ENCODE peak calls at places on chromosomes 13 and 19, in nine cellular contexts. C, M, T, J, Q, A, L, U and R are unnamed samples.

GRCh38 chr13:30869491-30869890 is 36.6 kb upstream of the MEDAG start:
- DNase-seq in C (no peak), M (peak; percentile 69), T (peak; percentile 80), J (no peak), Q (no peak), A (no peak), L (no peak), U (no peak), R (no peak)

GRCh38 chr19:17321655-17322489 is 12.5 kb downstream of the DDA1 start:
- DNase-seq in C (no peak), M (no peak), T (no peak), J (no peak), Q (no peak), A (no peak), L (no peak), U (no peak), R (no peak)

GRCh38 chr13:45564108-45564507 is 51.4 kb downstream of the ERICH6B start:
- DNase-seq in C (no peak), M (no peak), T (no peak), J (no peak), Q (peak; percentile 8), A (peak; percentile 76), L (peak; percentile 30), U (no peak), R (no peak)

GRCh38 chr13:73109288-73109899 is 50.6 kb downstream of the KLF5 start:
- DNase-seq in C (no peak), M (no peak), T (no peak), J (no peak), Q (no peak), A (no peak), L (no peak), U (no peak), R (no peak)

GRCh38 chr13:79485014-79485441 is 4.1 kb downstream of the NDFIP2 start:
- DNase-seq in C (no peak), M (no peak), T (no peak), J (no peak), Q (peak; percentile 61), A (peak; percentile 96), L (peak; percentile 92), U (no peak), R (no peak)

GRCh38 chr13:44763604-44764311 is 187.6 kb upstream of the TSC22D1 start:
- DNase-seq in C (no peak), M (no peak), T (no peak), J (no peak), Q (no peak), A (no peak), L (no peak), U (no peak), R (no peak)

GRCh38 chr19:16259385-16260159 is 61.9 kb downstream of the AP1M1 start:
- DNase-seq in C (no peak), M (no peak), T (no peak), J (no peak), Q (no peak), A (no peak), L (no peak), U (no peak), R (no peak)

GRCh38 chr13:80923907-80924306 is 583.0 kb upstream of the SPRY2 start:
- DNase-seq in C (no peak), M (no peak), T (no peak), J (no peak), Q (no peak), A (peak; percentile 30), L (no peak), U (no peak), R (no peak)

GRCh38 chr19:16019691-16020448 is 56.4 kb upstream of the TPM4 start:
- DNase-seq in C (no peak), M (no peak), T (peak; percentile 59), J (no peak), Q (no peak), A (no peak), L (no peak), U (no peak), R (no peak)

GRCh38 chr19:49362926-49363264 is 679 bp upstream of the TEAD2 start:
- DNase-seq in C (no peak), M (peak; percentile 67), T (peak; percentile 86), J (peak; percentile 40), Q (no peak), A (no peak), L (no peak), U (no peak), R (no peak)

GRCh38 chr19:3360494-3361383 is 5.6 kb upstream of the NFIC start:
- DNase-seq in C (no peak), M (no peak), T (peak; percentile 91), J (no peak), Q (no peak), A (no peak), L (no peak), U (peak; percentile 71), R (peak; percentile 65)

GRCh38 chr19:45082170-45082569 is 3.1 kb downstream of the GEMIN7 start:
- DNase-seq in C (no peak), M (no peak), T (no peak), J (no peak), Q (no peak), A (no peak), L (no peak), U (no peak), R (no peak)

GRCh38 chr19:5585461-5586299 is 17.9 kb upstream of the TINCR start:
- DNase-seq in C (no peak), M (peak; percentile 26), T (no peak), J (no peak), Q (no peak), A (peak; percentile 51), L (no peak), U (peak; percentile 16), R (peak; percentile 12)

GRCh38 chr13:112756967-112757758 is 67.3 kb downstream of the ATP11A start:
- DNase-seq in C (no peak), M (no peak), T (no peak), J (no peak), Q (no peak), A (no peak), L (no peak), U (no peak), R (no peak)

GRCh38 chr19:39430675-39431593 is 4.8 kb downstream of the RPS16 start:
- DNase-seq in C (no peak), M (no peak), T (no peak), J (no peak), Q (no peak), A (peak; percentile 98), L (peak; percentile 98), U (no peak), R (no peak)

GRCh38 chr19:57803265-57803593 is 11.5 kb downstream of the ZNF552 start:
- DNase-seq in C (no peak), M (no peak), T (no peak), J (no peak), Q (no peak), A (no peak), L (no peak), U (no peak), R (no peak)

GRCh38 chr13:99572921-99573320 is 71.6 kb downstream of the TM9SF2 start:
- DNase-seq in C (peak; percentile 57), M (no peak), T (no peak), J (no peak), Q (no peak), A (no peak), L (no peak), U (no peak), R (no peak)

GRCh38 chr19:32581704-32582164 is 744 bp downstream of the PDCD5 start:
- DNase-seq in C (no peak), M (no peak), T (no peak), J (no peak), Q (no peak), A (peak; percentile 67), L (no peak), U (no peak), R (no peak)

GRCh38 chr19:14519860-14520407 is 1.7 kb upstream of the DNAJB1 start:
- DNase-seq in C (no peak), M (no peak), T (no peak), J (no peak), Q (peak; percentile 70), A (peak; percentile 93), L (peak; percentile 89), U (no peak), R (no peak)

GRCh38 chr19:52211926-52212571 is 22.2 kb downstream of the PPP2R1A start:
- DNase-seq in C (no peak), M (no peak), T (peak; percentile 16), J (no peak), Q (no peak), A (no peak), L (no peak), U (no peak), R (no peak)

GRCh38 chr19:57560049-57560491 is 407 bp upstream of the ZNF550 start:
- DNase-seq in C (no peak), M (no peak), T (no peak), J (no peak), Q (no peak), A (peak; percentile 43), L (peak; percentile 20), U (no peak), R (no peak)

GRCh38 chr13:98508280-98509074 is 68.4 kb downstream of the STK24 start:
- DNase-seq in C (no peak), M (no peak), T (no peak), J (no peak), Q (peak; percentile 24), A (peak; percentile 58), L (peak; percentile 33), U (no peak), R (no peak)

GRCh38 chr19:1568320-1569019 is at the start of gene MEX3D:
- DNase-seq in C (no peak), M (peak; percentile 75), T (peak; percentile 81), J (peak; percentile 87), Q (no peak), A (no peak), L (peak; percentile 18), U (peak; percentile 80), R (peak; percentile 75)

GRCh38 chr13:72726721-72727416 is 560 bp downstream of the MZT1 start:
- DNase-seq in C (no peak), M (no peak), T (peak; percentile 70), J (peak; percentile 32), Q (no peak), A (no peak), L (no peak), U (no peak), R (peak; percentile 40)

GRCh38 chr19:7152568-7152967 is 83.1 kb downstream of the ZNF557 start:
- DNase-seq in C (no peak), M (no peak), T (no peak), J (no peak), Q (no peak), A (no peak), L (no peak), U (no peak), R (no peak)